ENCODE peak calls at places on chromosomes 4 and X, in seven cellular contexts. One of them, this sample, is unnamed.

GRCh38 chrX:47178337-47178736 is 15.3 kb upstream of the UBA1 start:
- DNase-seq in NB4: no peak
- DNase-seq in left lung: no peak
- DNase-seq in Peyer's patch: no peak
- DNase-seq in astrocyte of the spinal cord: no peak
- DNase-seq in HCT116: no peak
- DNase-seq in glutamatergic neuron: no peak
- DNase-seq in this sample: no peak

GRCh38 chr4:75643651-75644050 is 13.3 kb upstream of the CDKL2 start:
- DNase-seq in NB4: no peak
- DNase-seq in left lung: no peak
- DNase-seq in Peyer's patch: no peak
- DNase-seq in astrocyte of the spinal cord: peak; percentile 9
- DNase-seq in HCT116: no peak
- DNase-seq in glutamatergic neuron: no peak
- DNase-seq in this sample: no peak

GRCh38 chrX:70960728-70961127 is 29.8 kb upstream of the SLC7A3 start:
- DNase-seq in NB4: peak; percentile 30
- DNase-seq in left lung: no peak
- DNase-seq in Peyer's patch: no peak
- DNase-seq in astrocyte of the spinal cord: no peak
- DNase-seq in HCT116: no peak
- DNase-seq in glutamatergic neuron: no peak
- DNase-seq in this sample: no peak

GRCh38 chr4:145482209-145483021 is 762 bp downstream of the SMAD1 start:
- DNase-seq in NB4: peak; percentile 8
- DNase-seq in left lung: peak; percentile 84
- DNase-seq in Peyer's patch: no peak
- DNase-seq in astrocyte of the spinal cord: peak; percentile 78
- DNase-seq in HCT116: peak; percentile 16
- DNase-seq in glutamatergic neuron: peak; percentile 64
- DNase-seq in this sample: peak; percentile 28

GRCh38 chr4:85783483-85783882 is 308.5 kb downstream of the ARHGAP24 start:
- DNase-seq in NB4: no peak
- DNase-seq in left lung: no peak
- DNase-seq in Peyer's patch: no peak
- DNase-seq in astrocyte of the spinal cord: peak; percentile 76
- DNase-seq in HCT116: no peak
- DNase-seq in glutamatergic neuron: no peak
- DNase-seq in this sample: no peak

GRCh38 chr4:167786504-167786903 is 305.8 kb upstream of the ANXA10 start:
- DNase-seq in NB4: no peak
- DNase-seq in left lung: no peak
- DNase-seq in Peyer's patch: no peak
- DNase-seq in astrocyte of the spinal cord: no peak
- DNase-seq in HCT116: no peak
- DNase-seq in glutamatergic neuron: no peak
- DNase-seq in this sample: no peak

GRCh38 chr4:79597266-79597665 is 189.2 kb upstream of the GK2 start:
- DNase-seq in NB4: peak; percentile 16
- DNase-seq in left lung: no peak
- DNase-seq in Peyer's patch: no peak
- DNase-seq in astrocyte of the spinal cord: peak; percentile 54
- DNase-seq in HCT116: no peak
- DNase-seq in glutamatergic neuron: no peak
- DNase-seq in this sample: no peak

GRCh38 chrX:154074199-154074598 is 23.3 kb downstream of the MECP2 start:
- DNase-seq in NB4: no peak
- DNase-seq in left lung: no peak
- DNase-seq in Peyer's patch: no peak
- DNase-seq in astrocyte of the spinal cord: peak; percentile 55
- DNase-seq in HCT116: no peak
- DNase-seq in glutamatergic neuron: no peak
- DNase-seq in this sample: no peak

GRCh38 chr4:69800599-69800998 is 40.2 kb upstream of the SULT1B1 start:
- DNase-seq in NB4: no peak
- DNase-seq in left lung: no peak
- DNase-seq in Peyer's patch: no peak
- DNase-seq in astrocyte of the spinal cord: peak; percentile 32
- DNase-seq in HCT116: no peak
- DNase-seq in glutamatergic neuron: no peak
- DNase-seq in this sample: no peak

GRCh38 chr4:185456131-185456530 is 15.4 kb downstream of the CCDC110 start:
- DNase-seq in NB4: no peak
- DNase-seq in left lung: no peak
- DNase-seq in Peyer's patch: no peak
- DNase-seq in astrocyte of the spinal cord: no peak
- DNase-seq in HCT116: no peak
- DNase-seq in glutamatergic neuron: no peak
- DNase-seq in this sample: no peak

GRCh38 chr4:172688536-172688935 is 480.1 kb upstream of the GALNT7 start:
- DNase-seq in NB4: no peak
- DNase-seq in left lung: no peak
- DNase-seq in Peyer's patch: no peak
- DNase-seq in astrocyte of the spinal cord: no peak
- DNase-seq in HCT116: no peak
- DNase-seq in glutamatergic neuron: no peak
- DNase-seq in this sample: no peak

GRCh38 chr4:27316176-27316575 is 455.5 kb downstream of the STIM2 start:
- DNase-seq in NB4: no peak
- DNase-seq in left lung: no peak
- DNase-seq in Peyer's patch: no peak
- DNase-seq in astrocyte of the spinal cord: no peak
- DNase-seq in HCT116: no peak
- DNase-seq in glutamatergic neuron: no peak
- DNase-seq in this sample: no peak

GRCh38 chr4:55169352-55169959 is 44.1 kb upstream of the KDR start:
- DNase-seq in NB4: no peak
- DNase-seq in left lung: no peak
- DNase-seq in Peyer's patch: no peak
- DNase-seq in astrocyte of the spinal cord: no peak
- DNase-seq in HCT116: no peak
- DNase-seq in glutamatergic neuron: no peak
- DNase-seq in this sample: peak; percentile 48

GRCh38 chr4:40940317-40940720 is 190.6 kb downstream of the NSUN7 start:
- DNase-seq in NB4: no peak
- DNase-seq in left lung: no peak
- DNase-seq in Peyer's patch: no peak
- DNase-seq in astrocyte of the spinal cord: no peak
- DNase-seq in HCT116: no peak
- DNase-seq in glutamatergic neuron: no peak
- DNase-seq in this sample: no peak

GRCh38 chr4:130257271-130257670 is 1161.3 kb downstream of the C4orf33 start:
- DNase-seq in NB4: no peak
- DNase-seq in left lung: no peak
- DNase-seq in Peyer's patch: no peak
- DNase-seq in astrocyte of the spinal cord: peak; percentile 83
- DNase-seq in HCT116: no peak
- DNase-seq in glutamatergic neuron: no peak
- DNase-seq in this sample: no peak

GRCh38 chr4:88204882-88205281 is 46.4 kb upstream of the ABCG2 start:
- DNase-seq in NB4: no peak
- DNase-seq in left lung: no peak
- DNase-seq in Peyer's patch: no peak
- DNase-seq in astrocyte of the spinal cord: no peak
- DNase-seq in HCT116: no peak
- DNase-seq in glutamatergic neuron: no peak
- DNase-seq in this sample: no peak

GRCh38 chrX:21806691-21807090 is 32.7 kb upstream of the MBTPS2 start:
- DNase-seq in NB4: no peak
- DNase-seq in left lung: no peak
- DNase-seq in Peyer's patch: no peak
- DNase-seq in astrocyte of the spinal cord: no peak
- DNase-seq in HCT116: no peak
- DNase-seq in glutamatergic neuron: no peak
- DNase-seq in this sample: no peak

GRCh38 chr4:153940916-153941315 is 152.0 kb upstream of the SFRP2 start:
- DNase-seq in NB4: no peak
- DNase-seq in left lung: no peak
- DNase-seq in Peyer's patch: no peak
- DNase-seq in astrocyte of the spinal cord: no peak
- DNase-seq in HCT116: no peak
- DNase-seq in glutamatergic neuron: no peak
- DNase-seq in this sample: no peak

GRCh38 chrX:68429216-68429615 is 4.1 kb downstream of the OPHN1 start:
- DNase-seq in NB4: no peak
- DNase-seq in left lung: no peak
- DNase-seq in Peyer's patch: no peak
- DNase-seq in astrocyte of the spinal cord: peak; percentile 36
- DNase-seq in HCT116: no peak
- DNase-seq in glutamatergic neuron: no peak
- DNase-seq in this sample: no peak

GRCh38 chr4:168541608-168541953 is 44.7 kb downstream of the PALLD start:
- DNase-seq in NB4: no peak
- DNase-seq in left lung: no peak
- DNase-seq in Peyer's patch: no peak
- DNase-seq in astrocyte of the spinal cord: peak; percentile 68
- DNase-seq in HCT116: peak; percentile 76
- DNase-seq in glutamatergic neuron: no peak
- DNase-seq in this sample: peak; percentile 9

GRCh38 chrX:108359811-108360602 is 78.2 kb downstream of the COL4A6 start:
- DNase-seq in NB4: no peak
- DNase-seq in left lung: no peak
- DNase-seq in Peyer's patch: no peak
- DNase-seq in astrocyte of the spinal cord: no peak
- DNase-seq in HCT116: no peak
- DNase-seq in glutamatergic neuron: no peak
- DNase-seq in this sample: no peak

GRCh38 chrX:96722793-96723192 is 38.2 kb downstream of the DIAPH2 start:
- DNase-seq in NB4: peak; percentile 2
- DNase-seq in left lung: no peak
- DNase-seq in Peyer's patch: no peak
- DNase-seq in astrocyte of the spinal cord: no peak
- DNase-seq in HCT116: no peak
- DNase-seq in glutamatergic neuron: no peak
- DNase-seq in this sample: no peak

GRCh38 chr4:101279377-101279871 is 67.9 kb downstream of the PPP3CA start:
- DNase-seq in NB4: peak; percentile 36
- DNase-seq in left lung: no peak
- DNase-seq in Peyer's patch: no peak
- DNase-seq in astrocyte of the spinal cord: peak; percentile 93
- DNase-seq in HCT116: no peak
- DNase-seq in glutamatergic neuron: no peak
- DNase-seq in this sample: no peak

GRCh38 chrX:149877636-149878035 is 3.3 kb upstream of the MAGEA8 start:
- DNase-seq in NB4: no peak
- DNase-seq in left lung: no peak
- DNase-seq in Peyer's patch: no peak
- DNase-seq in astrocyte of the spinal cord: no peak
- DNase-seq in HCT116: no peak
- DNase-seq in glutamatergic neuron: no peak
- DNase-seq in this sample: no peak

GRCh38 chr4:11791808-11792207 is 363.1 kb upstream of the HS3ST1 start:
- DNase-seq in NB4: peak; percentile 45
- DNase-seq in left lung: no peak
- DNase-seq in Peyer's patch: no peak
- DNase-seq in astrocyte of the spinal cord: no peak
- DNase-seq in HCT116: no peak
- DNase-seq in glutamatergic neuron: no peak
- DNase-seq in this sample: no peak

GRCh38 chrX:7132335-7133035 is 15.0 kb upstream of the STS start:
- DNase-seq in NB4: peak; percentile 46
- DNase-seq in left lung: no peak
- DNase-seq in Peyer's patch: peak; percentile 36
- DNase-seq in astrocyte of the spinal cord: peak; percentile 79
- DNase-seq in HCT116: peak; percentile 56
- DNase-seq in glutamatergic neuron: peak; percentile 35
- DNase-seq in this sample: peak; percentile 81

GRCh38 chrX:131816551-131817136 is 206.5 kb upstream of the STK26 start:
- DNase-seq in NB4: no peak
- DNase-seq in left lung: no peak
- DNase-seq in Peyer's patch: peak; percentile 85
- DNase-seq in astrocyte of the spinal cord: peak; percentile 85
- DNase-seq in HCT116: no peak
- DNase-seq in glutamatergic neuron: no peak
- DNase-seq in this sample: no peak
- TF ChIP-seq CTCF in NB4: no peak
- TF ChIP-seq CTCF in left lung: no peak
- TF ChIP-seq CTCF in Peyer's patch: peak; percentile 39
- TF ChIP-seq CTCF in astrocyte of the spinal cord: peak; percentile 5
- TF ChIP-seq CTCF in HCT116: no peak
- TF ChIP-seq CTCF in glutamatergic neuron: no peak
- TF ChIP-seq CTCF in this sample: no peak

GRCh38 chr4:176287546-176287945 is 18.5 kb upstream of the ASB5 start:
- DNase-seq in NB4: no peak
- DNase-seq in left lung: no peak
- DNase-seq in Peyer's patch: no peak
- DNase-seq in astrocyte of the spinal cord: no peak
- DNase-seq in HCT116: no peak
- DNase-seq in glutamatergic neuron: no peak
- DNase-seq in this sample: no peak
- TF ChIP-seq CTCF in NB4: no peak
- TF ChIP-seq CTCF in left lung: no peak
- TF ChIP-seq CTCF in Peyer's patch: no peak
- TF ChIP-seq CTCF in astrocyte of the spinal cord: no peak
- TF ChIP-seq CTCF in HCT116: no peak
- TF ChIP-seq CTCF in glutamatergic neuron: no peak
- TF ChIP-seq CTCF in this sample: no peak

DNA sequence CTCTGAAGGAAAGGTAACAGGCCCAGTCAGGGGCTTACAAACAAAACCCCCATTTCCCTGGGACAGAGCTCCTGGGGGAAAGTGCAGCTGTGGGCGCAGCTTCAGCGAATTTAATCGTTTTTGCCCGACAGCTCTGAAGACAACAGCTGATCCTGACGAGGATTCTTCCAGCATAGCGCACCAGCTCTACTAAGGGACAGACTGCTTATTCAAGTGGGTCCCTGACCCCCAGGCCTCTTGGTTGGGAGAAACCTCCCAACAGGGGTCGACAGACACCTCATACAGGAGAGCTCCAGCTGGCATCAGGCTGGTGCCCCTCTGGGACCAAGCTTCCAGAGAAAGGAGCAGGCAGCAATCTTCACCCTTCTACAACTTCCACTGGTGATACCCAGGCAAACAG is 486.7 kb downstream of the PRR32 start:
- DNase-seq in NB4: no peak
- DNase-seq in left lung: no peak
- DNase-seq in Peyer's patch: no peak
- DNase-seq in astrocyte of the spinal cord: no peak
- DNase-seq in HCT116: no peak
- DNase-seq in glutamatergic neuron: no peak
- DNase-seq in this sample: no peak
- TF ChIP-seq CTCF in NB4: no peak
- TF ChIP-seq CTCF in left lung: no peak
- TF ChIP-seq CTCF in Peyer's patch: no peak
- TF ChIP-seq CTCF in astrocyte of the spinal cord: no peak
- TF ChIP-seq CTCF in HCT116: no peak
- TF ChIP-seq CTCF in glutamatergic neuron: no peak
- TF ChIP-seq CTCF in this sample: no peak

GRCh38 chr4:4426511-4427477 is 39.9 kb downstream of the NSG1 start:
- DNase-seq in NB4: no peak
- DNase-seq in left lung: no peak
- DNase-seq in Peyer's patch: no peak
- DNase-seq in astrocyte of the spinal cord: peak; percentile 47
- DNase-seq in HCT116: no peak
- DNase-seq in glutamatergic neuron: no peak
- DNase-seq in this sample: no peak
- TF ChIP-seq CTCF in NB4: no peak
- TF ChIP-seq CTCF in left lung: no peak
- TF ChIP-seq CTCF in Peyer's patch: no peak
- TF ChIP-seq CTCF in astrocyte of the spinal cord: no peak
- TF ChIP-seq CTCF in HCT116: no peak
- TF ChIP-seq CTCF in glutamatergic neuron: peak; percentile 25
- TF ChIP-seq CTCF in this sample: no peak

GRCh38 chr4:38650133-38650532 is 13.9 kb upstream of the KLF3 start:
- DNase-seq in NB4: no peak
- DNase-seq in left lung: no peak
- DNase-seq in Peyer's patch: no peak
- DNase-seq in astrocyte of the spinal cord: no peak
- DNase-seq in HCT116: no peak
- DNase-seq in glutamatergic neuron: no peak
- DNase-seq in this sample: no peak
- TF ChIP-seq CTCF in NB4: no peak
- TF ChIP-seq CTCF in left lung: no peak
- TF ChIP-seq CTCF in Peyer's patch: no peak
- TF ChIP-seq CTCF in astrocyte of the spinal cord: no peak
- TF ChIP-seq CTCF in HCT116: no peak
- TF ChIP-seq CTCF in glutamatergic neuron: no peak
- TF ChIP-seq CTCF in this sample: no peak

This sample was measured in Calu3.